ENCODE peak calls at places on chromosomes 5 and 9, in ten cellular contexts. B is upper lobe of left lung; F is T-helper 17 cell; P is left ventricle myocardium superior; A is stimulated activated effector memory CD8-positive, alpha-beta T cell treated with anti-CD3 and anti-CD28 coated beads, Interleukin-12 subunit alpha, Interleukin-12 subunit beta, amount 100 ng/mL, for 72 hours; K is right lobe of liver; N is heart right ventricle; J is Right ventricle myocardium superior; E is activated CD4-positive, CD25-positive, alpha-beta regulatory T cell treated with anti-CD3 and anti-CD28 coated beads, Interleukin-2, amount 50 U/mL, for 24 hours; R is Right ventricle myocardium inferior. W is an unnamed sample.

GRCh38 chr9:120950421-120951388 is 24.1 kb upstream of the TRAF1 start:
- ATAC-seq in B (peak), J (no peak), P (peak), N (no peak), E (no peak), A (no peak), F (no peak), K (peak), R (no peak), W (peak)

GRCh38 chr9:90025816-90026215 is 421.0 kb downstream of the GADD45G start:
- ATAC-seq in B (no peak), E (no peak), A (no peak), P (peak), K (no peak), N (no peak), J (peak), F (no peak), R (peak), W (no peak)

GRCh38 chr5:170404398-170404797 is 15.2 kb upstream of the KCNMB1 start:
- ATAC-seq in R (no peak), J (peak), K (peak), B (peak), E (peak), F (peak), A (no peak), P (peak), N (no peak), W (peak)

GRCh38 chr5:50800410-50800809 is 134.0 kb downstream of the PARP8 start:
- ATAC-seq in J (no peak), N (no peak), P (no peak), E (no peak), K (no peak), B (no peak), R (no peak), A (no peak), F (no peak), W (no peak)

GRCh38 chr5:138438003-138438723 is 694 bp upstream of the REEP2 start:
- ATAC-seq in P (no peak), K (no peak), N (no peak), A (no peak), B (no peak), R (no peak), E (no peak), F (no peak), J (peak), W (no peak)

GRCh38 chr5:68398146-68398812 is 182.7 kb downstream of the PIK3R1 start:
- ATAC-seq in J (no peak), B (no peak), P (no peak), R (no peak), N (no peak), A (peak), K (no peak), F (no peak), E (peak), W (no peak)

GRCh38 chr5:87231037-87231808 is 36.5 kb upstream of the RASA1 start:
- ATAC-seq in A (peak), B (no peak), R (no peak), P (no peak), F (peak), E (peak), K (no peak), J (no peak), N (no peak), W (no peak)

GRCh38 chr5:66642538-66642937 is 46.3 kb downstream of the MAST4 start:
- ATAC-seq in A (no peak), B (peak), J (no peak), E (no peak), P (no peak), R (no peak), F (no peak), N (no peak), K (no peak), W (no peak)

GRCh38 chr5:125896381-125896780 is 526.8 kb upstream of the GRAMD2B start:
- ATAC-seq in J (peak), N (no peak), E (no peak), A (no peak), F (no peak), B (no peak), P (peak), K (no peak), R (no peak), W (no peak)

GRCh38 chr5:57486206-57486605 is 3.6 kb upstream of the ACTBL2 start:
- ATAC-seq in A (no peak), K (no peak), J (no peak), P (no peak), F (no peak), N (no peak), E (no peak), R (no peak), B (no peak), W (no peak)

GRCh38 chr5:156376751-156377150 is 49.8 kb downstream of the SGCD start:
- ATAC-seq in E (no peak), N (no peak), J (no peak), B (no peak), A (no peak), F (no peak), R (no peak), P (no peak), K (no peak), W (no peak)

GRCh38 chr9:69036319-69036718 is 767 bp downstream of the FXN start:
- ATAC-seq in R (no peak), A (peak), B (peak), J (peak), P (peak), E (no peak), N (no peak), F (peak), K (peak), W (peak)

GRCh38 chr5:34047147-34047546 is 4.1 kb upstream of the C1QTNF3 start:
- ATAC-seq in E (no peak), J (no peak), K (no peak), P (no peak), F (no peak), B (no peak), R (no peak), N (no peak), A (no peak), W (no peak)

GRCh38 chr9:128323192-128323730 is 622 bp downstream of the COQ4 start:
- ATAC-seq in E (peak), K (no peak), J (no peak), N (no peak), B (no peak), F (no peak), A (peak), P (no peak), R (no peak), W (no peak)

GRCh38 chr5:5335708-5336211 is 86.7 kb upstream of the ICE1 start:
- ATAC-seq in K (peak), N (no peak), E (no peak), F (no peak), A (no peak), P (no peak), J (no peak), B (no peak), R (no peak), W (no peak)

GRCh38 chr5:94223231-94223630 is 395.2 kb downstream of the KIAA0825 start:
- ATAC-seq in F (no peak), N (no peak), R (no peak), K (no peak), J (no peak), A (peak), B (no peak), E (no peak), P (no peak), W (no peak)

GRCh38 chr9:34169125-34169524 is 9.7 kb upstream of the UBAP1 start:
- ATAC-seq in A (no peak), F (no peak), B (no peak), P (no peak), J (no peak), E (no peak), N (no peak), R (no peak), K (no peak), W (no peak)

GRCh38 chr9:114138537-114138936 is 16.8 kb upstream of the COL27A1 start:
- ATAC-seq in F (no peak), J (no peak), N (no peak), B (no peak), K (no peak), R (no peak), P (no peak), A (no peak), E (no peak), W (peak)

GRCh38 chr9:6224393-6225154 is 9.0 kb downstream of the IL33 start:
- ATAC-seq in R (no peak), J (peak), N (no peak), E (no peak), A (no peak), P (peak), K (no peak), F (no peak), B (no peak), W (peak)

GRCh38 chr5:39665328-39665727 is 240.5 kb upstream of the DAB2 start:
- ATAC-seq in E (no peak), K (peak), N (no peak), A (no peak), F (no peak), B (no peak), J (no peak), P (no peak), R (no peak), W (no peak)

GRCh38 chr5:108760512-108760911 is 12.8 kb downstream of the FER start:
- ATAC-seq in N (no peak), E (no peak), K (no peak), F (peak), P (no peak), J (no peak), A (no peak), B (no peak), R (no peak), W (no peak)

GRCh38 chr5:148202531-148203092 is at the start of gene SPINK6:
- ATAC-seq in E (no peak), K (no peak), A (no peak), P (no peak), B (no peak), F (no peak), N (no peak), J (no peak), R (no peak), W (no peak)

GRCh38 chr9:98391406-98391805 is 136.0 kb upstream of the TBC1D2 start:
- ATAC-seq in P (no peak), K (no peak), F (no peak), B (no peak), N (no peak), R (no peak), E (no peak), J (no peak), A (no peak), W (no peak)

GRCh38 chr5:5414999-5415398 is 7.5 kb upstream of the ICE1 start:
- ATAC-seq in P (no peak), N (no peak), B (no peak), F (no peak), J (no peak), E (no peak), A (no peak), R (no peak), K (no peak), W (no peak)

GRCh38 chr5:69415584-69415958 is 655 bp downstream of the MARVELD2 start:
- ATAC-seq in F (no peak), B (peak), N (no peak), P (no peak), E (no peak), K (peak), J (no peak), A (no peak), R (no peak), W (no peak)

GRCh38 chr5:38848637-38849036 is 2.8 kb downstream of the OSMR start:
- ATAC-seq in A (no peak), J (no peak), E (no peak), N (no peak), R (no peak), F (no peak), K (no peak), P (no peak), B (no peak), W (no peak)

GRCh38 chr9:134975253-134975652 is 57.5 kb upstream of the FCN1 start:
- ATAC-seq in A (no peak), R (no peak), E (no peak), K (no peak), F (no peak), J (no peak), N (no peak), P (no peak), B (no peak), W (no peak)

GRCh38 chr9:81878530-81878929 is 49.7 kb upstream of the SPATA31D4 start:
- ATAC-seq in B (no peak), N (no peak), E (no peak), P (no peak), F (no peak), J (no peak), K (no peak), R (no peak), A (no peak), W (no peak)

GRCh38 chr9:109498195-109499060 is at the start of gene PTPN3:
- ATAC-seq in K (peak), J (peak), B (peak), F (no peak), N (peak), E (no peak), R (no peak), P (peak), A (no peak), W (peak)

GRCh38 chr9:19656704-19657103 is 132.1 kb downstream of the SLC24A2 start:
- ATAC-seq in E (no peak), A (no peak), K (no peak), P (no peak), J (no peak), N (no peak), B (no peak), F (no peak), R (no peak), W (no peak)

GRCh38 chr5:142063376-142063775 is 45.2 kb upstream of the NDFIP1 start:
- ATAC-seq in P (no peak), J (no peak), E (peak), B (no peak), K (no peak), F (peak), A (peak), N (no peak), R (no peak), W (no peak)

GRCh38 chr9:27440888-27441740 is 83.0 kb upstream of the IFNK start:
- ATAC-seq in B (no peak), N (no peak), A (no peak), J (no peak), K (no peak), F (no peak), E (no peak), P (no peak), R (no peak), W (no peak)

W was measured in gastroesophageal sphincter.